ENCODE peak calls at places on chromosomes 12 and 14, in eight cellular contexts. I is ELR, H is left cardiac atrium, T is HEK293T, A is bronchial epithelial cell, P is astrocyte of the spinal cord, W is GM20000, K is left ventricle myocardium superior. Z is an unnamed sample.

GRCh38 chr12:9699898-9700605 is 30.5 kb downstream of the CLEC2D start:
- DNase-seq in I (peak), H (no peak), T (no peak), A (peak), P (no peak), W (no peak), K (no peak), Z (peak)

GRCh38 chr14:100871234-100872186 is 32.0 kb downstream of the RTL1 start:
- DNase-seq in I (peak), H (peak), T (no peak), A (peak), P (peak), W (no peak), K (peak), Z (no peak)

GRCh38 chr12:132438139-132438700 is 51.7 kb upstream of the FBRSL1 start:
- DNase-seq in I (no peak), H (no peak), T (no peak), A (no peak), P (no peak), W (no peak), K (no peak), Z (no peak)

GRCh38 chr12:73057428-73057827 is 785.3 kb downstream of the TRHDE start:
- DNase-seq in I (no peak), H (no peak), T (no peak), A (no peak), P (no peak), W (no peak), K (no peak), Z (no peak)

GRCh38 chr12:15688202-15688736 is 100.9 kb downstream of the EPS8 start:
- DNase-seq in I (no peak), H (peak), T (peak), A (no peak), P (peak), W (no peak), K (peak), Z (no peak)

GRCh38 chr12:40300490-40300889 is 75.7 kb downstream of the LRRK2 start:
- DNase-seq in I (peak), H (no peak), T (no peak), A (peak), P (no peak), W (no peak), K (no peak), Z (peak)

GRCh38 chr12:121466800-121467637 is 67.1 kb downstream of the RNF34 start:
- DNase-seq in I (peak), H (peak), T (peak), A (peak), P (peak), W (peak), K (peak), Z (peak)

GRCh38 chr12:6534158-6534913 is at the start of gene GAPDH:
- DNase-seq in I (peak), H (peak), T (peak), A (peak), P (peak), W (peak), K (peak), Z (peak)

GRCh38 chr12:54993181-54993835 is 8.7 kb upstream of the TESPA1 start:
- DNase-seq in I (peak), H (no peak), T (peak), A (peak), P (peak), W (peak), K (no peak), Z (peak)

GRCh38 chr14:105898482-105899010 is 372.2 kb downstream of the TMEM121 start:
- DNase-seq in I (no peak), H (no peak), T (no peak), A (no peak), P (no peak), W (no peak), K (no peak), Z (no peak)

GRCh38 chr12:58253663-58254062 is 312.3 kb downstream of the ATP23 start:
- DNase-seq in I (peak), H (no peak), T (no peak), A (peak), P (no peak), W (no peak), K (no peak), Z (peak)

GRCh38 chr14:66140213-66140918 is 345.8 kb upstream of the CCDC196 start:
- DNase-seq in I (no peak), H (no peak), T (no peak), A (no peak), P (no peak), W (peak), K (no peak), Z (no peak)

GRCh38 chr14:47658041-47658440 is 17.4 kb downstream of the MDGA2 start:
- DNase-seq in I (no peak), H (no peak), T (no peak), A (no peak), P (no peak), W (no peak), K (no peak), Z (no peak)

GRCh38 chr12:69239922-69240624 is 704 bp downstream of the CPSF6 start:
- DNase-seq in I (peak), H (peak), T (peak), A (peak), P (peak), W (peak), K (peak), Z (no peak)

Z was measured in renal cortical epithelial cell.